ENCODE peak calls at places on chromosomes 5 and 9, in eight cellular contexts. N, H, T, Y, O, B, Q and S are unnamed samples.

GRCh38 chr9:128995791-128996190 is 32.3 kb downstream of the SH3GLB2 start:
- DNase-seq in N (no peak), H (no peak), T (no peak), Y (no peak), O (no peak), B (no peak), Q (no peak), S (no peak)

GRCh38 chr5:60092671-60093422 is 199.3 kb upstream of the PDE4D start:
- DNase-seq in N (no peak), H (no peak), T (no peak), Y (no peak), O (no peak), B (no peak), Q (peak; percentile 19), S (no peak)

GRCh38 chr5:157548513-157549282 is 26.9 kb downstream of the ADAM19 start:
- DNase-seq in N (no peak), H (no peak), T (no peak), Y (no peak), O (no peak), B (no peak), Q (peak; percentile 93), S (no peak)

GRCh38 chr9:128114326-128115186 is 13.0 kb downstream of the PTGES2 start:
- DNase-seq in N (no peak), H (no peak), T (no peak), Y (no peak), O (no peak), B (no peak), Q (no peak), S (no peak)

GRCh38 chr9:136021891-136022681 is 60.9 kb upstream of the UBAC1 start:
- DNase-seq in N (no peak), H (no peak), T (no peak), Y (no peak), O (no peak), B (peak; percentile 9), Q (no peak), S (no peak)

GRCh38 chr9:6034954-6035353 is 19.5 kb upstream of the RANBP6 start:
- DNase-seq in N (no peak), H (no peak), T (no peak), Y (no peak), O (no peak), B (no peak), Q (no peak), S (no peak)

GRCh38 chr9:127549218-127549617 is 62.9 kb upstream of the STXBP1 start:
- DNase-seq in N (no peak), H (no peak), T (no peak), Y (no peak), O (no peak), B (no peak), Q (no peak), S (no peak)

GRCh38 chr5:126544087-126544740 is 50.8 kb downstream of the ALDH7A1 start:
- DNase-seq in N (no peak), H (peak; percentile 74), T (no peak), Y (no peak), O (no peak), B (no peak), Q (no peak), S (no peak)

GRCh38 chr9:13810510-13810909 is 503.4 kb downstream of the NFIB start:
- DNase-seq in N (no peak), H (no peak), T (no peak), Y (no peak), O (no peak), B (no peak), Q (no peak), S (no peak)

GRCh38 chr9:137313956-137314560 is 12.0 kb upstream of the NRARP start:
- DNase-seq in N (no peak), H (no peak), T (no peak), Y (no peak), O (no peak), B (no peak), Q (no peak), S (no peak)

GRCh38 chr9:70291446-70291845 is 32.7 kb downstream of the SMC5 start:
- DNase-seq in N (no peak), H (no peak), T (no peak), Y (no peak), O (no peak), B (no peak), Q (peak; percentile 35), S (no peak)

GRCh38 chr9:114603183-114603582 is 7.9 kb upstream of the TMEM268 start:
- DNase-seq in N (no peak), H (no peak), T (no peak), Y (no peak), O (no peak), B (no peak), Q (no peak), S (no peak)

GRCh38 chr5:180137401-180138213 is 66.0 kb upstream of the RNF130 start:
- DNase-seq in N (no peak), H (no peak), T (peak; percentile 51), Y (no peak), O (no peak), B (peak; percentile 8), Q (no peak), S (no peak)